ENCODE peak calls at places on chromosomes 12 and 14, in nine cellular contexts. K, D, T, N, V, O, C, B and S are unnamed samples.

GRCh38 chr14:85590784-85591183 is 60.8 kb downstream of the FLRT2 start:
- DNase-seq in N (no peak), T (no peak), B (no peak), C (no peak), K (no peak), D (no peak), O (no peak), V (no peak), S (no peak)

GRCh38 chr14:68864301-68864810 is 71.5 kb upstream of the ZFP36L1 start:
- DNase-seq in B (no peak), K (no peak), O (peak; percentile 62), V (no peak), C (no peak), T (no peak), D (no peak), N (no peak), S (no peak)

GRCh38 chr12:105992849-105993740 is 145.7 kb downstream of the NUAK1 start:
- DNase-seq in O (no peak), T (no peak), K (no peak), D (no peak), N (no peak), B (no peak), C (no peak), V (no peak), S (no peak)

GRCh38 chr12:115922952-115923564 is 354.4 kb downstream of the MED13L start:
- DNase-seq in D (no peak), B (no peak), C (no peak), K (no peak), V (no peak), O (peak; percentile 67), T (no peak), N (no peak), S (no peak)

GRCh38 chr14:101577221-101577909 is 16.1 kb downstream of the DIO3 start:
- DNase-seq in D (no peak), K (no peak), B (no peak), C (no peak), N (no peak), T (peak; percentile 61), V (no peak), O (no peak), S (no peak)

GRCh38 chr12:82383930-82384513 is 25.7 kb downstream of the METTL25 start:
- DNase-seq in T (no peak), V (no peak), C (no peak), K (no peak), N (no peak), D (no peak), B (no peak), O (peak; percentile 36), S (no peak)

GRCh38 chr14:68622856-68623255 is 170.0 kb downstream of the ZFP36L1 start:
- DNase-seq in B (no peak), O (no peak), K (no peak), C (no peak), V (no peak), N (no peak), T (no peak), D (no peak), S (no peak)

GRCh38 chr12:49535921-49536525 is 2.8 kb upstream of the KCNH3 start:
- DNase-seq in B (no peak), T (no peak), C (no peak), O (no peak), N (no peak), V (no peak), K (no peak), D (no peak), S (no peak)